ENCODE peak calls at places on chromosomes 12 and 14, in nine cellular contexts. U is activated CD8-positive, alpha-beta memory T cell treated with anti-CD3 and anti-CD28 coated beads for 48 hours; T is T follicular helper cell; O is fibroblast of lung; A is frontal cortex; V is mammary epithelial cell; X is tibial nerve; B is H54; N is Karpas-422. M is an unnamed sample.
A peak's percentile ranks its signal among the peaks of the same experiment; 100 is the strongest.

GRCh38 chr14:23113346-23114119 is 5.5 kb downstream of the CEBPE start:
- DNase-seq in B (no peak), O (peak; percentile 29), V (no peak), T (no peak), X (no peak), N (no peak), A (no peak), U (no peak), M (no peak)

GRCh38 chr12:84814664-84815245 is 97.8 kb downstream of the SLC6A15 start:
- DNase-seq in B (no peak), X (no peak), T (no peak), N (no peak), V (peak; percentile 57), U (no peak), A (no peak), O (peak; percentile 72), M (no peak)

GRCh38 chr14:52485350-52485960 is 66.8 kb downstream of the TXNDC16 start:
- DNase-seq in X (no peak), B (no peak), V (no peak), N (no peak), T (no peak), O (no peak), U (no peak), A (no peak), M (no peak)

GRCh38 chr12:5200276-5201087 is 156.8 kb downstream of the KCNA5 start:
- DNase-seq in X (peak; percentile 19), B (no peak), A (peak; percentile 26), T (no peak), V (no peak), O (no peak), N (peak; percentile 81), U (peak; percentile 4), M (no peak)

GRCh38 chr12:109736552-109737108 is 23.0 kb downstream of the FAM222A start:
- DNase-seq in O (peak; percentile 42), V (no peak), B (no peak), T (no peak), U (no peak), X (no peak), A (no peak), N (peak; percentile 68), M (no peak)

GRCh38 chr14:68873379-68873778 is 80.5 kb upstream of the ZFP36L1 start:
- DNase-seq in O (no peak), X (no peak), A (no peak), N (no peak), V (no peak), T (no peak), B (no peak), U (no peak), M (no peak)

GRCh38 chr14:51738754-51739153 is 87.0 kb downstream of the FRMD6 start:
- DNase-seq in N (peak; percentile 72), O (no peak), X (no peak), U (no peak), T (no peak), V (no peak), B (no peak), A (no peak), M (no peak)

GRCh38 chr14:55579724-55580400 is at the start of gene KTN1:
- DNase-seq in A (peak; percentile 87), X (peak; percentile 36), V (peak; percentile 87), B (peak; percentile 62), N (peak; percentile 96), T (peak; percentile 79), U (peak; percentile 48), O (peak; percentile 82), M (peak; percentile 71)

GRCh38 chr14:103868242-103868897 is 21.0 kb upstream of the PPP1R13B start:
- DNase-seq in N (no peak), A (no peak), O (no peak), B (no peak), V (peak; percentile 91), U (no peak), T (no peak), X (no peak), M (no peak)

GRCh38 chr12:120960657-120961056 is 17.7 kb upstream of the HNF1A start:
- DNase-seq in U (peak; percentile 16), V (no peak), B (no peak), N (no peak), X (no peak), T (no peak), O (no peak), A (no peak), M (no peak)

GRCh38 chr14:85214471-85214870 is 315.5 kb upstream of the FLRT2 start:
- DNase-seq in X (no peak), N (no peak), T (no peak), O (peak; percentile 75), V (peak; percentile 87), U (no peak), A (no peak), B (no peak), M (no peak)

GRCh38 chr14:55706893-55707292 is 126.9 kb downstream of the KTN1 start:
- DNase-seq in T (no peak), U (no peak), A (no peak), O (no peak), X (no peak), N (no peak), V (peak; percentile 12), B (no peak), M (no peak)

GRCh38 chr14:92969470-92970232 is 46.7 kb downstream of the CHGA start:
- DNase-seq in T (no peak), N (no peak), U (no peak), X (no peak), V (no peak), A (no peak), B (no peak), O (no peak), M (no peak)

GRCh38 chr14:80946797-80947196 is 5.3 kb upstream of the CEP128 start:
- DNase-seq in B (no peak), X (no peak), U (no peak), V (no peak), T (no peak), N (no peak), O (no peak), A (no peak), M (no peak)

GRCh38 chr12:18576104-18576622 is 161.6 kb downstream of the PLCZ1 start:
- DNase-seq in N (no peak), B (no peak), A (no peak), O (peak; percentile 32), V (peak; percentile 44), X (no peak), T (no peak), U (no peak), M (no peak)

GRCh38 chr14:20857630-20858261 is 33.4 kb upstream of the RNASE3 start:
- DNase-seq in N (peak; percentile 89), V (peak; percentile 27), O (peak; percentile 27), T (peak; percentile 56), A (no peak), X (peak; percentile 78), B (no peak), U (peak; percentile 74), M (peak; percentile 60)

GRCh38 chr12:124507188-124508109 is 60.0 kb downstream of the NCOR2 start:
- DNase-seq in A (no peak), O (peak; percentile 59), V (no peak), X (peak; percentile 61), B (no peak), T (no peak), U (no peak), N (no peak), M (no peak)

GRCh38 chr14:26905219-26905618 is 307.4 kb upstream of the NOVA1 start:
- DNase-seq in T (no peak), U (no peak), B (no peak), N (no peak), A (no peak), V (no peak), O (no peak), X (no peak), M (no peak)

GRCh38 chr12:98373982-98374381 is 141.4 kb upstream of the TMPO start:
- DNase-seq in X (no peak), O (no peak), T (no peak), N (no peak), A (no peak), B (no peak), U (no peak), V (no peak), M (no peak)

GRCh38 chr14:74459289-74459946 is 33.4 kb upstream of the SYNDIG1L start:
- DNase-seq in X (peak; percentile 25), O (peak; percentile 55), B (peak; percentile 65), V (peak; percentile 37), A (no peak), U (peak; percentile 6), T (no peak), N (peak; percentile 79), M (no peak)

GRCh38 chr14:36859119-36859518 is 197.5 kb downstream of the PAX9 start:
- DNase-seq in V (no peak), X (no peak), U (no peak), A (no peak), O (peak; percentile 26), N (no peak), B (no peak), T (no peak), M (no peak)

GRCh38 chr14:89417469-89418225 is 614 bp upstream of the FOXN3 start:
- DNase-seq in B (no peak), U (peak; percentile 38), V (peak; percentile 35), X (peak; percentile 59), A (no peak), N (peak; percentile 84), O (peak; percentile 48), T (peak; percentile 52), M (peak; percentile 54)

GRCh38 chr14:105177082-105177481 is 4.0 kb downstream of the NUDT14 start:
- DNase-seq in U (no peak), T (no peak), B (no peak), A (no peak), N (no peak), O (no peak), V (no peak), X (no peak), M (no peak)

GRCh38 chr12:129549656-129550055 is 354.2 kb downstream of the TMEM132D start:
- DNase-seq in A (no peak), T (no peak), B (no peak), O (no peak), V (no peak), N (no peak), U (no peak), X (no peak), M (no peak)

GRCh38 chr14:67533754-67534085 is 630 bp downstream of the PLEKHH1 start:
- DNase-seq in O (no peak), U (no peak), V (no peak), T (no peak), X (no peak), A (peak; percentile 26), N (no peak), B (no peak), M (no peak)

GRCh38 chr14:100619382-100620305 is 32.4 kb upstream of the BEGAIN start:
- DNase-seq in V (no peak), U (no peak), A (no peak), X (no peak), T (no peak), B (no peak), N (no peak), O (no peak), M (no peak)

GRCh38 chr12:71426030-71426570 is 13.5 kb upstream of the LGR5 start:
- DNase-seq in X (no peak), N (no peak), T (no peak), B (no peak), U (no peak), A (no peak), O (no peak), V (no peak), M (no peak)

GRCh38 chr12:113064395-113065125 is 8.0 kb downstream of the DTX1 start:
- DNase-seq in N (peak; percentile 88), V (no peak), A (no peak), T (no peak), X (no peak), B (no peak), U (no peak), O (no peak), M (no peak)

GRCh38 chr12:113515082-113515856 is 43.6 kb upstream of the LHX5 start:
- DNase-seq in O (no peak), N (no peak), B (no peak), A (no peak), V (no peak), T (no peak), U (no peak), X (no peak), M (no peak)

GRCh38 chr14:33932526-33933292 is 18.2 kb downstream of the EGLN3 start:
- DNase-seq in V (no peak), O (peak; percentile 45), X (no peak), B (no peak), U (no peak), A (no peak), N (no peak), T (no peak), M (no peak)

GRCh38 chr14:63857467-63858030 is 4.7 kb downstream of the SYNE2 start:
- DNase-seq in T (peak; percentile 23), B (no peak), U (no peak), X (no peak), O (peak; percentile 43), A (no peak), N (no peak), V (peak; percentile 80), M (no peak)